ENCODE peak calls at places on chromosomes 4 and X, in ten cellular contexts. J is NCI-H1930, E is substantia nigra, L is NCI-H187, N is Kasumi-1, V is NCI-H1092 treated with DMSO at 0.1 percent for 48 hours, K is NCI-H2081, D is globus pallidus, M is right cardiac atrium, I is lower leg skin. O is an unnamed sample.

GRCh38 chr4:114077610-114078009 is 98.2 kb upstream of the ARSJ start:
- DNase-seq in N (no peak), K (no peak), D (no peak), M (no peak), E (no peak), V (no peak), J (no peak), I (no peak), L (no peak), O (no peak)

GRCh38 chrX:121308276-121308805 is 260.9 kb downstream of the GLUD2 start:
- DNase-seq in V (peak), I (peak), L (no peak), K (no peak), N (peak), D (peak), J (no peak), M (peak), E (peak), O (peak)

GRCh38 chr4:173543266-173543665 is 13.2 kb upstream of the HAND2 start:
- DNase-seq in J (no peak), N (no peak), L (no peak), D (no peak), E (no peak), K (no peak), I (no peak), V (no peak), M (no peak), O (no peak)

GRCh38 chr4:181254771-181255170 is 988.4 kb upstream of the TENM3 start:
- DNase-seq in K (no peak), M (no peak), L (no peak), I (no peak), E (no peak), N (no peak), V (no peak), D (no peak), J (no peak), O (no peak)

GRCh38 chr4:8410641-8411271 is 29.8 kb downstream of the ACOX3 start:
- DNase-seq in I (no peak), K (peak), V (peak), D (no peak), M (peak), L (peak), N (peak), E (no peak), J (peak), O (peak)

GRCh38 chr4:184764601-184765000 is 30.7 kb upstream of the CENPU start:
- DNase-seq in J (no peak), K (no peak), N (no peak), V (no peak), M (no peak), I (no peak), D (no peak), L (no peak), E (no peak), O (no peak)

GRCh38 chr4:70946944-70947343 is 44.8 kb downstream of the MOB1B start:
- DNase-seq in N (no peak), D (no peak), M (no peak), E (no peak), L (no peak), J (no peak), K (no peak), V (no peak), I (no peak), O (no peak)

GRCh38 chrX:132622130-132622529 is 133.3 kb upstream of the MBNL3 start:
- DNase-seq in N (no peak), M (peak), J (no peak), I (no peak), K (no peak), E (no peak), V (no peak), L (no peak), D (no peak), O (no peak)

GRCh38 chr4:75831856-75832405 is 70.3 kb downstream of the PPEF2 start:
- DNase-seq in M (no peak), K (no peak), L (no peak), I (no peak), D (no peak), E (no peak), V (no peak), J (no peak), N (peak), O (peak)

GRCh38 chr4:108446554-108446953 is 173.8 kb upstream of the RPL34 start:
- DNase-seq in I (no peak), E (no peak), D (no peak), J (no peak), M (no peak), V (no peak), L (no peak), K (no peak), N (no peak), O (no peak)

GRCh38 chr4:6720202-6720699 is 4.3 kb downstream of the BLOC1S4 start:
- DNase-seq in L (peak), J (peak), I (peak), N (peak), V (peak), K (peak), D (peak), M (peak), E (peak), O (peak)

GRCh38 chr4:18022572-18023039 is 1.1 kb upstream of the LCORL start:
- DNase-seq in J (no peak), E (no peak), L (no peak), M (no peak), I (no peak), N (no peak), D (no peak), K (no peak), V (no peak), O (peak)

GRCh38 chr4:8238515-8239053 is 31.0 kb upstream of the HTRA3 start:
- DNase-seq in J (peak), L (no peak), K (no peak), V (no peak), I (no peak), E (no peak), N (no peak), M (no peak), D (no peak), O (no peak)

GRCh38 chrX:2691543-2692220 is 587 bp downstream of the CD99 start:
- DNase-seq in N (no peak), L (no peak), I (no peak), E (no peak), J (no peak), K (no peak), M (peak), V (no peak), D (no peak), O (no peak)

GRCh38 chr4:137881641-137882040 is 349.3 kb upstream of the PCDH18 start:
- DNase-seq in V (no peak), L (no peak), D (no peak), I (no peak), J (no peak), N (no peak), E (no peak), K (no peak), M (no peak), O (no peak)

GRCh38 chr4:176592976-176593375 is 199.7 kb downstream of the VEGFC start:
- DNase-seq in K (no peak), V (no peak), E (no peak), L (no peak), N (no peak), D (no peak), J (no peak), M (no peak), I (no peak), O (no peak)

GRCh38 chr4:113116414-113117345 is 67.2 kb downstream of the ANK2 start:
- DNase-seq in K (no peak), D (no peak), M (peak), L (peak), E (peak), I (no peak), N (no peak), V (peak), J (no peak), O (peak)

GRCh38 chr4:173264245-173264959 is 69.8 kb downstream of the HMGB2 start:
- DNase-seq in K (peak), N (peak), V (peak), I (no peak), J (no peak), L (peak), D (no peak), E (no peak), M (peak), O (no peak)

GRCh38 chrX:69618803-69619202 is 2.9 kb downstream of the EDA start:
- DNase-seq in K (no peak), M (no peak), E (no peak), J (no peak), V (peak), I (no peak), N (peak), L (no peak), D (peak), O (peak)

GRCh38 chr4:184958839-184959238 is 59.5 kb upstream of the HELT start:
- DNase-seq in M (no peak), J (no peak), K (no peak), N (peak), V (no peak), I (no peak), E (no peak), L (no peak), D (no peak), O (no peak)

GRCh38 chr4:22897520-22898108 is 204.9 kb downstream of the GBA3 start:
- DNase-seq in E (no peak), M (no peak), V (peak), K (peak), J (peak), N (peak), I (no peak), L (no peak), D (no peak), O (peak)

GRCh38 chr4:7382634-7383014 is 52.1 kb downstream of the PSAPL1 start:
- DNase-seq in I (no peak), K (no peak), N (no peak), J (no peak), E (no peak), M (no peak), L (no peak), D (no peak), V (no peak), O (no peak)

GRCh38 chr4:85318415-85318814 is 156.5 kb upstream of the ARHGAP24 start:
- DNase-seq in M (no peak), K (no peak), I (no peak), N (no peak), J (no peak), V (no peak), L (no peak), D (no peak), E (no peak), O (no peak)

GRCh38 chr4:186622788-186623464 is 67.6 kb upstream of the MTNR1A start:
- DNase-seq in N (no peak), J (no peak), E (no peak), I (no peak), D (no peak), L (no peak), V (no peak), M (peak), K (no peak), O (no peak)

GRCh38 chr4:122341906-122342305 is 36.9 kb upstream of the ADAD1 start:
- DNase-seq in D (no peak), I (no peak), E (no peak), M (no peak), V (no peak), J (no peak), K (no peak), L (no peak), N (no peak), O (no peak)

GRCh38 chr4:153466637-153467153 is 535 bp downstream of the TMEM131L start:
- DNase-seq in M (peak), I (no peak), E (no peak), D (no peak), N (no peak), L (no peak), K (no peak), J (no peak), V (no peak), O (no peak)

GRCh38 chrX:72125331-72126047 is 6.2 kb downstream of the RTL5 start:
- DNase-seq in L (no peak), D (no peak), V (no peak), E (no peak), I (no peak), J (no peak), M (no peak), N (no peak), K (no peak), O (no peak)

GRCh38 chr4:71545168-71545567 is 206.3 kb downstream of the SLC4A4 start:
- DNase-seq in V (peak), L (no peak), M (no peak), J (no peak), I (no peak), N (no peak), K (peak), E (no peak), D (no peak), O (no peak)

GRCh38 chr4:72394264-72394663 is 174.8 kb downstream of the ADAMTS3 start:
- DNase-seq in M (no peak), N (no peak), K (no peak), V (no peak), I (no peak), J (no peak), L (no peak), D (no peak), E (no peak), O (no peak)

GRCh38 chrX:74297766-74298165 is 6.2 kb upstream of the ZCCHC13 start:
- DNase-seq in D (no peak), M (no peak), K (no peak), J (no peak), V (no peak), I (no peak), N (no peak), L (no peak), E (no peak), O (no peak)

GRCh38 chr4:140426610-140427103 is 791 bp downstream of the CLGN start:
- DNase-seq in L (no peak), D (no peak), K (peak), N (peak), E (no peak), V (peak), J (peak), I (no peak), M (peak), O (no peak)

GRCh38 chr4:163554870-163555465 is 60.5 kb downstream of the TMA16 start:
- DNase-seq in N (peak), J (no peak), D (no peak), I (no peak), K (peak), L (no peak), V (peak), E (no peak), M (no peak), O (no peak)

GRCh38 chrX:1416327-1416784 is 24.4 kb upstream of the SLC25A6 start:
- DNase-seq in I (no peak), J (no peak), M (no peak), D (no peak), K (no peak), N (no peak), V (no peak), L (no peak), E (no peak), O (no peak)

GRCh38 chrX:68894142-68894512 is 65.3 kb downstream of the EFNB1 start:
- DNase-seq in L (no peak), D (peak), V (no peak), M (no peak), K (no peak), N (no peak), E (peak), J (no peak), I (no peak), O (peak)

GRCh38 chr4:153518001-153518400 is 51.8 kb downstream of the TMEM131L start:
- DNase-seq in I (no peak), L (no peak), N (no peak), D (no peak), V (peak), E (peak), J (no peak), K (no peak), M (no peak), O (no peak)

O was measured in Ammon's horn.